ENCODE peak calls at places on chromosomes 12 and 14, in eight cellular contexts. X is H9, B is B cell, D is fibroblast of villous mesenchyme, G is stomach, J is G401, T is AG20443, Y is NCI-H460. C is an unnamed sample.

GRCh38 chr12:128078311-128078851 is 188.6 kb upstream of the TMEM132C start:
- DNase-seq in D (peak), T (no peak), G (no peak), B (no peak), Y (no peak), J (no peak), X (no peak), C (no peak)

GRCh38 chr12:110661337-110661972 is 27.5 kb downstream of the HVCN1 start:
- DNase-seq in X (no peak), G (peak), Y (no peak), B (peak), T (no peak), J (no peak), D (no peak), C (peak)

GRCh38 chr12:28110329-28110728 is 79.9 kb upstream of the CCDC91 start:
- DNase-seq in X (no peak), J (no peak), Y (no peak), D (no peak), T (no peak), G (no peak), B (no peak), C (no peak)

GRCh38 chr14:20632448-20632830 is 9.1 kb downstream of the OR6S1 start:
- DNase-seq in G (no peak), Y (no peak), J (no peak), D (no peak), B (peak), X (no peak), T (no peak), C (no peak)

GRCh38 chr12:111546758-111547383 is 52.2 kb downstream of the ATXN2 start:
- DNase-seq in B (no peak), X (no peak), T (no peak), J (no peak), G (no peak), Y (no peak), D (peak), C (no peak)

GRCh38 chr12:118332511-118332910 is 40.2 kb downstream of the TAOK3 start:
- DNase-seq in T (no peak), B (no peak), G (no peak), J (no peak), D (peak), X (no peak), Y (no peak), C (no peak)

GRCh38 chr14:69798339-69798735 is 1.3 kb upstream of the SLC10A1 start:
- DNase-seq in B (no peak), Y (no peak), G (no peak), X (no peak), T (no peak), J (no peak), D (no peak), C (no peak)

GRCh38 chr12:112340983-112341840 is 41.0 kb downstream of the HECTD4 start:
- DNase-seq in G (no peak), X (no peak), D (no peak), B (no peak), T (no peak), J (peak), Y (no peak), C (no peak)

GRCh38 chr12:92431146-92431545 is 271.6 kb upstream of the PLEKHG7 start:
- DNase-seq in B (peak), D (no peak), T (no peak), J (no peak), X (peak), Y (no peak), G (no peak), C (peak)

GRCh38 chr14:34711169-34711568 is 3.2 kb downstream of the CFL2 start:
- DNase-seq in D (peak), Y (no peak), T (peak), B (no peak), J (peak), X (no peak), G (no peak), C (peak)

GRCh38 chr12:97921957-97922722 is 459.5 kb downstream of the RMST start:
- DNase-seq in D (peak), T (peak), Y (no peak), G (no peak), X (no peak), B (no peak), J (no peak), C (no peak)

GRCh38 chr14:89013098-89013504 is 188.7 kb downstream of the TTC8 start:
- DNase-seq in G (peak), X (peak), Y (peak), T (no peak), J (no peak), D (peak), B (no peak), C (peak)

GRCh38 chr12:14554281-14555008 is 13.2 kb downstream of the PLBD1 start:
- DNase-seq in B (no peak), G (peak), T (peak), Y (peak), D (peak), X (no peak), J (peak), C (no peak)

GRCh38 chr12:124995200-124995961 is 1.9 kb downstream of the BRI3BP start:
- DNase-seq in T (no peak), X (no peak), Y (no peak), D (no peak), G (no peak), J (peak), B (peak), C (peak)

GRCh38 chr14:91292476-91292875 is 48.0 kb upstream of the GPR68 start:
- DNase-seq in T (no peak), D (no peak), B (no peak), X (no peak), Y (no peak), J (no peak), G (no peak), C (no peak)